ENCODE peak calls at places on chromosomes 6 and 20, in six cellular contexts. One of them, this sample, is unnamed.

GRCh38 chr6:30258204-30258603 is 45.0 kb upstream of the TRIM26 start:
- DNase-seq in endothelial cell of umbilical vein: no peak
- DNase-seq in activated CD8-positive, alpha-beta memory T cell treated with anti-CD3 and anti-CD28 coated beads, Interleukin-2, amount 10 ng/mL, durations not matched to agents 7 days and 5 days: no peak
- DNase-seq in COR-L47: no peak
- DNase-seq in HEK293T: no peak
- DNase-seq in endodermal cell: no peak
- DNase-seq in this sample: no peak

GRCh38 chr6:1623769-1624070 is 14.0 kb downstream of the FOXC1 start:
- DNase-seq in endothelial cell of umbilical vein: no peak
- DNase-seq in activated CD8-positive, alpha-beta memory T cell treated with anti-CD3 and anti-CD28 coated beads, Interleukin-2, amount 10 ng/mL, durations not matched to agents 7 days and 5 days: no peak
- DNase-seq in COR-L47: no peak
- DNase-seq in HEK293T: no peak
- DNase-seq in endodermal cell: no peak
- DNase-seq in this sample: no peak

GRCh38 chr6:83711958-83712357 is 3.1 kb upstream of the SNAP91 start:
- DNase-seq in endothelial cell of umbilical vein: no peak
- DNase-seq in activated CD8-positive, alpha-beta memory T cell treated with anti-CD3 and anti-CD28 coated beads, Interleukin-2, amount 10 ng/mL, durations not matched to agents 7 days and 5 days: no peak
- DNase-seq in COR-L47: no peak
- DNase-seq in HEK293T: no peak
- DNase-seq in endodermal cell: no peak
- DNase-seq in this sample: no peak

GRCh38 chr6:22647671-22648070 is 78.3 kb downstream of the HDGFL1 start:
- DNase-seq in endothelial cell of umbilical vein: peak
- DNase-seq in activated CD8-positive, alpha-beta memory T cell treated with anti-CD3 and anti-CD28 coated beads, Interleukin-2, amount 10 ng/mL, durations not matched to agents 7 days and 5 days: no peak
- DNase-seq in COR-L47: peak
- DNase-seq in HEK293T: no peak
- DNase-seq in endodermal cell: no peak
- DNase-seq in this sample: no peak

GRCh38 chr6:56962451-56962850 is 7.5 kb downstream of the BEND6 start:
- DNase-seq in endothelial cell of umbilical vein: no peak
- DNase-seq in activated CD8-positive, alpha-beta memory T cell treated with anti-CD3 and anti-CD28 coated beads, Interleukin-2, amount 10 ng/mL, durations not matched to agents 7 days and 5 days: no peak
- DNase-seq in COR-L47: no peak
- DNase-seq in HEK293T: no peak
- DNase-seq in endodermal cell: no peak
- DNase-seq in this sample: no peak

GRCh38 chr20:1926237-1926636 is 31.0 kb downstream of the SIRPA start:
- DNase-seq in endothelial cell of umbilical vein: no peak
- DNase-seq in activated CD8-positive, alpha-beta memory T cell treated with anti-CD3 and anti-CD28 coated beads, Interleukin-2, amount 10 ng/mL, durations not matched to agents 7 days and 5 days: no peak
- DNase-seq in COR-L47: no peak
- DNase-seq in HEK293T: no peak
- DNase-seq in endodermal cell: no peak
- DNase-seq in this sample: no peak

GRCh38 chr6:37058084-37058586 is 52.7 kb downstream of the FGD2 start:
- DNase-seq in endothelial cell of umbilical vein: no peak
- DNase-seq in activated CD8-positive, alpha-beta memory T cell treated with anti-CD3 and anti-CD28 coated beads, Interleukin-2, amount 10 ng/mL, durations not matched to agents 7 days and 5 days: no peak
- DNase-seq in COR-L47: no peak
- DNase-seq in HEK293T: no peak
- DNase-seq in endodermal cell: no peak
- DNase-seq in this sample: no peak

GRCh38 chr6:44534291-44534690 is 146.8 kb downstream of the CDC5L start:
- DNase-seq in endothelial cell of umbilical vein: no peak
- DNase-seq in activated CD8-positive, alpha-beta memory T cell treated with anti-CD3 and anti-CD28 coated beads, Interleukin-2, amount 10 ng/mL, durations not matched to agents 7 days and 5 days: no peak
- DNase-seq in COR-L47: no peak
- DNase-seq in HEK293T: no peak
- DNase-seq in endodermal cell: peak
- DNase-seq in this sample: no peak

GRCh38 chr6:31871068-31871659 is 7.6 kb downstream of the SLC44A4 start:
- DNase-seq in endothelial cell of umbilical vein: no peak
- DNase-seq in activated CD8-positive, alpha-beta memory T cell treated with anti-CD3 and anti-CD28 coated beads, Interleukin-2, amount 10 ng/mL, durations not matched to agents 7 days and 5 days: no peak
- DNase-seq in COR-L47: no peak
- DNase-seq in HEK293T: no peak
- DNase-seq in endodermal cell: no peak
- DNase-seq in this sample: peak

GRCh38 chr6:81148726-81149125 is 603.8 kb downstream of the TENT5A start:
- DNase-seq in endothelial cell of umbilical vein: no peak
- DNase-seq in activated CD8-positive, alpha-beta memory T cell treated with anti-CD3 and anti-CD28 coated beads, Interleukin-2, amount 10 ng/mL, durations not matched to agents 7 days and 5 days: no peak
- DNase-seq in COR-L47: no peak
- DNase-seq in HEK293T: no peak
- DNase-seq in endodermal cell: no peak
- DNase-seq in this sample: peak

GRCh38 chr6:104828478-104828877 is 31.2 kb downstream of the HACE1 start:
- DNase-seq in endothelial cell of umbilical vein: no peak
- DNase-seq in activated CD8-positive, alpha-beta memory T cell treated with anti-CD3 and anti-CD28 coated beads, Interleukin-2, amount 10 ng/mL, durations not matched to agents 7 days and 5 days: no peak
- DNase-seq in COR-L47: no peak
- DNase-seq in HEK293T: no peak
- DNase-seq in endodermal cell: no peak
- DNase-seq in this sample: no peak

GRCh38 chr6:11634110-11634509 is 96.6 kb downstream of the TMEM170B start:
- DNase-seq in endothelial cell of umbilical vein: no peak
- DNase-seq in activated CD8-positive, alpha-beta memory T cell treated with anti-CD3 and anti-CD28 coated beads, Interleukin-2, amount 10 ng/mL, durations not matched to agents 7 days and 5 days: no peak
- DNase-seq in COR-L47: no peak
- DNase-seq in HEK293T: no peak
- DNase-seq in endodermal cell: peak
- DNase-seq in this sample: no peak

GRCh38 chr6:25302677-25303128 is 23.5 kb downstream of the CARMIL1 start:
- DNase-seq in endothelial cell of umbilical vein: no peak
- DNase-seq in activated CD8-positive, alpha-beta memory T cell treated with anti-CD3 and anti-CD28 coated beads, Interleukin-2, amount 10 ng/mL, durations not matched to agents 7 days and 5 days: no peak
- DNase-seq in COR-L47: no peak
- DNase-seq in HEK293T: no peak
- DNase-seq in endodermal cell: no peak
- DNase-seq in this sample: peak

GRCh38 chr20:43766395-43766794 is 39.6 kb upstream of the GTSF1L start:
- DNase-seq in endothelial cell of umbilical vein: no peak
- DNase-seq in activated CD8-positive, alpha-beta memory T cell treated with anti-CD3 and anti-CD28 coated beads, Interleukin-2, amount 10 ng/mL, durations not matched to agents 7 days and 5 days: no peak
- DNase-seq in COR-L47: no peak
- DNase-seq in HEK293T: no peak
- DNase-seq in endodermal cell: no peak
- DNase-seq in this sample: no peak

GRCh38 chr6:143198312-143198711 is 137.6 kb downstream of the AIG1 start:
- DNase-seq in endothelial cell of umbilical vein: no peak
- DNase-seq in activated CD8-positive, alpha-beta memory T cell treated with anti-CD3 and anti-CD28 coated beads, Interleukin-2, amount 10 ng/mL, durations not matched to agents 7 days and 5 days: no peak
- DNase-seq in COR-L47: no peak
- DNase-seq in HEK293T: no peak
- DNase-seq in endodermal cell: no peak
- DNase-seq in this sample: no peak

GRCh38 chr6:157380458-157380778 is 572 bp upstream of the ZDHHC14 start:
- DNase-seq in endothelial cell of umbilical vein: no peak
- DNase-seq in activated CD8-positive, alpha-beta memory T cell treated with anti-CD3 and anti-CD28 coated beads, Interleukin-2, amount 10 ng/mL, durations not matched to agents 7 days and 5 days: no peak
- DNase-seq in COR-L47: no peak
- DNase-seq in HEK293T: no peak
- DNase-seq in endodermal cell: no peak
- DNase-seq in this sample: no peak

GRCh38 chr6:144921206-144921975 is 636.3 kb downstream of the UTRN start:
- DNase-seq in endothelial cell of umbilical vein: no peak
- DNase-seq in activated CD8-positive, alpha-beta memory T cell treated with anti-CD3 and anti-CD28 coated beads, Interleukin-2, amount 10 ng/mL, durations not matched to agents 7 days and 5 days: no peak
- DNase-seq in COR-L47: no peak
- DNase-seq in HEK293T: no peak
- DNase-seq in endodermal cell: no peak
- DNase-seq in this sample: no peak

GRCh38 chr6:42177514-42178364 is 4.6 kb downstream of the GUCA1A start:
- DNase-seq in endothelial cell of umbilical vein: no peak
- DNase-seq in activated CD8-positive, alpha-beta memory T cell treated with anti-CD3 and anti-CD28 coated beads, Interleukin-2, amount 10 ng/mL, durations not matched to agents 7 days and 5 days: no peak
- DNase-seq in COR-L47: no peak
- DNase-seq in HEK293T: no peak
- DNase-seq in endodermal cell: peak
- DNase-seq in this sample: peak

GRCh38 chr6:71406871-71407860 is 118.6 kb downstream of the OGFRL1 start:
- DNase-seq in endothelial cell of umbilical vein: peak
- DNase-seq in activated CD8-positive, alpha-beta memory T cell treated with anti-CD3 and anti-CD28 coated beads, Interleukin-2, amount 10 ng/mL, durations not matched to agents 7 days and 5 days: no peak
- DNase-seq in COR-L47: peak
- DNase-seq in HEK293T: peak
- DNase-seq in endodermal cell: peak
- DNase-seq in this sample: no peak

GRCh38 chr6:2986722-2987196 is 12.9 kb upstream of the NQO2 start:
- DNase-seq in endothelial cell of umbilical vein: no peak
- DNase-seq in activated CD8-positive, alpha-beta memory T cell treated with anti-CD3 and anti-CD28 coated beads, Interleukin-2, amount 10 ng/mL, durations not matched to agents 7 days and 5 days: no peak
- DNase-seq in COR-L47: no peak
- DNase-seq in HEK293T: no peak
- DNase-seq in endodermal cell: no peak
- DNase-seq in this sample: no peak

GRCh38 chr20:24987244-24987643 is 5.3 kb downstream of the APMAP start:
- DNase-seq in endothelial cell of umbilical vein: no peak
- DNase-seq in activated CD8-positive, alpha-beta memory T cell treated with anti-CD3 and anti-CD28 coated beads, Interleukin-2, amount 10 ng/mL, durations not matched to agents 7 days and 5 days: peak
- DNase-seq in COR-L47: no peak
- DNase-seq in HEK293T: no peak
- DNase-seq in endodermal cell: peak
- DNase-seq in this sample: no peak

GRCh38 chr6:139370047-139370706 is 4.3 kb downstream of the CITED2 start:
- DNase-seq in endothelial cell of umbilical vein: no peak
- DNase-seq in activated CD8-positive, alpha-beta memory T cell treated with anti-CD3 and anti-CD28 coated beads, Interleukin-2, amount 10 ng/mL, durations not matched to agents 7 days and 5 days: no peak
- DNase-seq in COR-L47: no peak
- DNase-seq in HEK293T: no peak
- DNase-seq in endodermal cell: peak
- DNase-seq in this sample: peak

GRCh38 chr6:21664263-21665081 is 70.9 kb downstream of the SOX4 start:
- DNase-seq in endothelial cell of umbilical vein: peak
- DNase-seq in activated CD8-positive, alpha-beta memory T cell treated with anti-CD3 and anti-CD28 coated beads, Interleukin-2, amount 10 ng/mL, durations not matched to agents 7 days and 5 days: no peak
- DNase-seq in COR-L47: no peak
- DNase-seq in HEK293T: peak
- DNase-seq in endodermal cell: peak
- DNase-seq in this sample: peak

GRCh38 chr6:119426619-119427018 is 77.1 kb upstream of the MAN1A1 start:
- DNase-seq in endothelial cell of umbilical vein: no peak
- DNase-seq in activated CD8-positive, alpha-beta memory T cell treated with anti-CD3 and anti-CD28 coated beads, Interleukin-2, amount 10 ng/mL, durations not matched to agents 7 days and 5 days: no peak
- DNase-seq in COR-L47: no peak
- DNase-seq in HEK293T: no peak
- DNase-seq in endodermal cell: no peak
- DNase-seq in this sample: no peak